ENCODE peak calls at places on chromosomes 4 and X, in nine cellular contexts. T is right lobe of liver; M is colonic mucosa; H is upper lobe of left lung; B is AG04450; I is lower lobe of right lung; D is tibial artery; U is H1; P is CD4-positive, CD25-positive, alpha-beta regulatory T cell. N is an unnamed sample.

GRCh38 chr4:168514249-168514852 is 17.5 kb downstream of the PALLD start:
- DNase-seq in T (no peak), M (no peak), H (no peak), B (no peak), I (no peak), D (no peak), U (no peak), P (peak; percentile 60), N (peak; percentile 41)

GRCh38 chr4:56297801-56298200 is 89.5 kb downstream of the AASDH start:
- DNase-seq in T (no peak), M (no peak), H (no peak), B (no peak), I (no peak), D (no peak), U (no peak), P (no peak), N (no peak)

GRCh38 chr4:7859350-7859749 is 80.3 kb downstream of the AFAP1 start:
- DNase-seq in T (no peak), M (no peak), H (no peak), B (no peak), I (no peak), D (no peak), U (no peak), P (no peak), N (no peak)

GRCh38 chrX:40539214-40540142 is 41.3 kb upstream of the ATP6AP2 start:
- DNase-seq in T (no peak), M (peak; percentile 29), H (peak; percentile 79), B (peak; percentile 11), I (peak; percentile 74), D (peak; percentile 72), U (peak; percentile 70), P (peak; percentile 80), N (no peak)

GRCh38 chrX:33465137-33465536 is 253.8 kb upstream of the DMD start:
- DNase-seq in T (no peak), M (no peak), H (no peak), B (no peak), I (no peak), D (no peak), U (no peak), P (no peak), N (no peak)

GRCh38 chr4:83484500-83485431 is at the start of gene ABRAXAS1:
- DNase-seq in T (peak; percentile 94), M (peak; percentile 92), H (peak; percentile 98), B (peak; percentile 75), I (peak; percentile 96), D (peak; percentile 98), U (peak; percentile 92), P (peak; percentile 96), N (peak; percentile 77)

GRCh38 chrX:9171841-9172240 is 137.9 kb upstream of the FAM9B start:
- DNase-seq in T (no peak), M (no peak), H (no peak), B (no peak), I (no peak), D (no peak), U (no peak), P (no peak), N (peak; percentile 55)

GRCh38 chrX:110125435-110125834 is 122.5 kb downstream of the TMEM164 start:
- DNase-seq in T (no peak), M (no peak), H (no peak), B (no peak), I (no peak), D (no peak), U (peak; percentile 43), P (no peak), N (no peak)

GRCh38 chr4:30258949-30259348 is 461.2 kb upstream of the PCDH7 start:
- DNase-seq in T (no peak), M (no peak), H (no peak), B (no peak), I (no peak), D (no peak), U (no peak), P (no peak), N (no peak)

GRCh38 chrX:103220511-103221406 is 5.9 kb downstream of the BEX4 start:
- DNase-seq in T (no peak), M (no peak), H (no peak), B (no peak), I (peak; percentile 49), D (no peak), U (no peak), P (no peak), N (no peak)

GRCh38 chr4:8238061-8238511 is 31.5 kb upstream of the HTRA3 start:
- DNase-seq in T (peak; percentile 45), M (peak; percentile 81), H (no peak), B (no peak), I (peak; percentile 53), D (no peak), U (peak; percentile 63), P (peak; percentile 31), N (no peak)

GRCh38 chr4:126954537-126955291 is 678.0 kb upstream of the INTU start:
- DNase-seq in T (no peak), M (no peak), H (no peak), B (no peak), I (no peak), D (no peak), U (no peak), P (no peak), N (no peak)

DNA sequence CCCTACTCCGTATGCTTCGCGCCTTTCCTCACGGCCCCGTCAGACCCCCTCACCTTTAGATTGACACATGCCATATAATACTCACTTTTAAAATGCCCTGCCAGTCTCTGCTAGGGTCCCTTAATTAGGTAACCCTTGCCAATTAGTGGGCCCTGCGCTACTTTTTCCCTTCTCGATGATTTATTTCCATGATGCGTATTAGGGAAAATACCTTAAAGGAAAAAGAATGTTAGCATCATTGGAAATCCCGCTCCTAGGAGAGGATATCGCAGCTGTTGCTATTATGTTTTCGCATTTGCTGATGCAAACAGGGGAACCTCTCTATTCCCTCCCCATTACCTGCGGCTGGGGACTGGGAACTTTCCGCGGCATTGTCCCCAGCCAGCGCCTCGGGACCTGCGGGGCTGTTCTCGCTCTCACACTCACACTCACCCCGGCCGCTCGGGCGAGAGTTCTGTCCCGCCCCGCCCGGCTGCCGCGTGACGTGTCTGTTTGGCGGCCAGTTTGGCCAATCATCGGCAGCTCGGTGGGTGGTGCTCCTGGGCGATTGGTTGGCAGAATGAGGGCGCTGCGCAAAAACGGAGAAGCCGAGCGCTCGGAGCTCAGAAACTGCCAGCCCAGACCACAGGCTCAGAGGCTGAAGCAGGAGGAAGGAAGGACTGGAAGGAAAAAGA is at the start of gene PCDH10:
- DNase-seq in T (peak; percentile 67), M (peak; percentile 73), H (peak; percentile 71), B (peak; percentile 87), I (peak; percentile 81), D (peak; percentile 96), U (peak; percentile 99), P (peak; percentile 31), N (peak; percentile 92)
- H3K4me3 ChIP-seq in T (no peak within 1 kb of the TSS), M (peak within 1 kb of the TSS; percentile 13), H (peak within 1 kb of the TSS; percentile 26), B (peak within 1 kb of the TSS; percentile 69), I (peak within 1 kb of the TSS; percentile 45), D (peak within 1 kb of the TSS; percentile 63), U (peak within 1 kb of the TSS; percentile 67), P (no peak within 1 kb of the TSS), N (peak within 1 kb of the TSS; percentile 59)

DNA sequence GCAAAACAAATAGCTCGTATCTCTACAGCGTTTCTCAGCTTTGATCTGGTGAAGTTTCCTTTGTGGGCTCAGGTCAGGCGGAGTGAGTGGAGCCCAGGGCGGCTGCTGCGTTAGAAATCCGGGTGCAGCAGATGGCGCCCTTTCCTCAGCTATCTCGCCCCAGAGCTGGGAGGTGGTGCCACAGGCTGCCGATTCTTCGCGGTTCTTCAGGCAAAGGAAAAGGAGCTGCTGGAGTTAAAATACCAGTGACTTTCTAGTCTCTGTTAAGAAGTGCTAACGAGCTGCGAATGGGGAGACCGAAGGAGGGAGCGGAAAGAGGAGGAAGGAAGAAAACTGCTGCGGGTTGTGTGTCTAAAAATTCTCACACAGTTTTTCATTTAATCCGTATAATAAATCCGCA is 114.6 kb downstream of the CPE start:
- DNase-seq in T (peak; percentile 74), M (peak; percentile 64), H (peak; percentile 62), B (no peak), I (peak; percentile 69), D (no peak), U (peak; percentile 88), P (peak; percentile 64), N (peak; percentile 46)
- H3K4me3 ChIP-seq in T (no peak overlapping the region), M (no peak overlapping the region), H (no peak overlapping the region), B (no peak overlapping the region), I (peak overlapping the region; percentile 12), D (no peak overlapping the region), U (peak overlapping the region; percentile 25), P (no peak overlapping the region), N (no peak overlapping the region)

GRCh38 chr4:20251061-20251795 is 477 bp upstream of the SLIT2 start:
- DNase-seq in T (no peak), M (no peak), H (no peak), B (no peak), I (no peak), D (no peak), U (no peak), P (no peak), N (no peak)

GRCh38 chr4:20253799-20254409 is 2.2 kb downstream of the SLIT2 start:
- DNase-seq in T (peak; percentile 40), M (no peak), H (peak; percentile 21), B (no peak), I (peak; percentile 45), D (peak; percentile 78), U (peak; percentile 67), P (no peak), N (no peak)

GRCh38 chr4:20252656-20253271 is 1.1 kb downstream of the SLIT2 start:
- DNase-seq in T (peak; percentile 43), M (no peak), H (peak; percentile 21), B (no peak), I (peak; percentile 48), D (peak; percentile 74), U (peak; percentile 66), P (no peak), N (no peak)

GRCh38 chr4:20253272-20253798 is 1.6 kb downstream of the SLIT2 start:
- DNase-seq in T (no peak), M (no peak), H (no peak), B (no peak), I (no peak), D (no peak), U (no peak), P (no peak), N (no peak)

DNA sequence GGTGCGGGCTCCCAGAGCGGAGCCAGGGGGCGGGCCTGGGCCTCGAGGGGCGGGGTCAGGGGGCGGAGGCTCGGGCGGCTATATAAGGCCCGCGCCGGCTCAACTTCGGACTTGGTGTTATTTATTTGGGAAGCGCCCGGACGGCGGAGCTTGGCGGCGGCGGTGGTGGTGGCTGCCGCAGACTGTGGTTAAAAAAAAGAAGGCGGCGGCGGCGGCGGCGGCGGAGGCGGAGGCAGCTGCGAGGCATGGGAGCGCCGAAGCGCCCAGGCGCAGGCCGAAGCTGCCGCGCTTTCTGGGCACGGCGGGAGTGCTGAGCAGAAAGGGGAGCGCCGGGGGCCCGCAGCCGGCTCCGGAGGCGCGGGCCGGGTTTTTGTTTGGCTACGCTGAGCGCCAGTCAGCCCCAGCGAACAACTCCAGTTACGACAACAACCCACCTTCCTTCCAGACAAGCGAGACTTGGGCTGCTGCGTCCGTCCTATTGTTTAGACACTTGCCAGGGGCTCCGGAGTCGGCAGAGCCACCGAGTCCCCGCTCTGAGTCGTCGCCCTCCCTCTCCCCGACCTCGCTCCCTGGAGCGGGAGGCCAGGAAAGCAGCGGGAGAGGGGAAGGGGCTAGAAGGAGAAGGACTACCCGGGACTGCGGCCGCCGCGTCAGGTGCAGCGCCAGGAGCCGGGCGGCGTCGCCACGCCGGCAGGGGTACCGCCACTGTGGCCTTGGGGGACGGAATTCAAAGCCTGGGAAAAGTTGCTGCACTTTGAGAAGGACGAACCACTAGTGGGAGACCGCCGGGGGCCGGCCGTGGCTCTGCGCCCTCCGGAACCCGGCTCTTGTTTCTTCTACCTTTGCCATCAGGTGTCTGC is at the start of gene SLIT2:
- DNase-seq in T (peak; percentile 87), M (peak; percentile 80), H (peak; percentile 64), B (peak; percentile 52), I (peak; percentile 80), D (peak; percentile 92), U (peak; percentile 93), P (no peak), N (peak; percentile 45)
- H3K4me3 ChIP-seq in T (peak within 1 kb of the TSS; percentile 42), M (peak within 1 kb of the TSS; percentile 51), H (peak within 1 kb of the TSS; percentile 62), B (peak within 1 kb of the TSS; percentile 80), I (peak within 1 kb of the TSS; percentile 63), D (peak within 1 kb of the TSS; percentile 61), U (peak within 1 kb of the TSS; percentile 83), P (no peak within 1 kb of the TSS), N (peak within 1 kb of the TSS; percentile 69)

GRCh38 chrX:131279197-131279596 is 9.9 kb downstream of the IGSF1 start:
- DNase-seq in T (no peak), M (no peak), H (no peak), B (no peak), I (no peak), D (no peak), U (no peak), P (no peak), N (no peak)
- H3K4me3 ChIP-seq in T (no peak overlapping the region), M (no peak overlapping the region), H (no peak overlapping the region), B (no peak overlapping the region), I (no peak overlapping the region), D (no peak overlapping the region), U (no peak overlapping the region), P (no peak overlapping the region), N (no peak overlapping the region)